ENCODE peak calls at places on chromosomes 7 and 10, in eight cellular contexts. One of them, this sample, is unnamed.

GRCh38 chr10:43815486-43815885 is 166.8 kb upstream of the ZNF32 start:
- DNase-seq in naive thymus-derived CD4-positive, alpha-beta T cell: no peak
- DNase-seq in mesendoderm: no peak
- DNase-seq in adrenal gland: no peak
- DNase-seq in dorsolateral prefrontal cortex: no peak
- DNase-seq in stomach: no peak
- DNase-seq in gastrocnemius medialis: no peak
- DNase-seq in pancreas: no peak
- DNase-seq in this sample: no peak

GRCh38 chr7:21966271-21966670 is 20.6 kb upstream of the CDCA7L start:
- DNase-seq in pancreas: no peak
- DNase-seq in gastrocnemius medialis: no peak
- DNase-seq in dorsolateral prefrontal cortex: no peak
- DNase-seq in stomach: no peak
- DNase-seq in naive thymus-derived CD4-positive, alpha-beta T cell: no peak
- DNase-seq in mesendoderm: no peak
- DNase-seq in adrenal gland: no peak
- DNase-seq in this sample: no peak

GRCh38 chr10:118595598-118596425 is at the start of gene PRLHR:
- DNase-seq in naive thymus-derived CD4-positive, alpha-beta T cell: no peak
- DNase-seq in dorsolateral prefrontal cortex: peak; percentile 17
- DNase-seq in mesendoderm: peak; percentile 86
- DNase-seq in adrenal gland: peak; percentile 58
- DNase-seq in pancreas: peak; percentile 87
- DNase-seq in stomach: no peak
- DNase-seq in gastrocnemius medialis: no peak
- DNase-seq in this sample: peak; percentile 42

GRCh38 chr10:3123571-3124411 is 48.8 kb downstream of the PITRM1 start:
- DNase-seq in pancreas: no peak
- DNase-seq in mesendoderm: no peak
- DNase-seq in stomach: no peak
- DNase-seq in naive thymus-derived CD4-positive, alpha-beta T cell: no peak
- DNase-seq in dorsolateral prefrontal cortex: no peak
- DNase-seq in adrenal gland: no peak
- DNase-seq in gastrocnemius medialis: no peak
- DNase-seq in this sample: no peak

GRCh38 chr7:127976056-127976455 is 55.2 kb downstream of the LRRC4 start:
- DNase-seq in naive thymus-derived CD4-positive, alpha-beta T cell: no peak
- DNase-seq in stomach: peak; percentile 75
- DNase-seq in pancreas: no peak
- DNase-seq in gastrocnemius medialis: no peak
- DNase-seq in dorsolateral prefrontal cortex: no peak
- DNase-seq in adrenal gland: no peak
- DNase-seq in mesendoderm: no peak
- DNase-seq in this sample: no peak

GRCh38 chr10:4775808-4776207 is 50.2 kb upstream of the AKR1E2 start:
- DNase-seq in gastrocnemius medialis: no peak
- DNase-seq in stomach: no peak
- DNase-seq in adrenal gland: no peak
- DNase-seq in dorsolateral prefrontal cortex: no peak
- DNase-seq in pancreas: no peak
- DNase-seq in naive thymus-derived CD4-positive, alpha-beta T cell: no peak
- DNase-seq in mesendoderm: no peak
- DNase-seq in this sample: no peak

GRCh38 chr7:98133181-98133580 is 26.5 kb downstream of the LMTK2 start:
- DNase-seq in adrenal gland: no peak
- DNase-seq in pancreas: no peak
- DNase-seq in dorsolateral prefrontal cortex: no peak
- DNase-seq in naive thymus-derived CD4-positive, alpha-beta T cell: no peak
- DNase-seq in mesendoderm: no peak
- DNase-seq in stomach: no peak
- DNase-seq in gastrocnemius medialis: no peak
- DNase-seq in this sample: no peak

GRCh38 chr7:150746931-150747330 is 9.7 kb downstream of the GIMAP5 start:
- DNase-seq in gastrocnemius medialis: no peak
- DNase-seq in stomach: no peak
- DNase-seq in adrenal gland: no peak
- DNase-seq in dorsolateral prefrontal cortex: no peak
- DNase-seq in pancreas: no peak
- DNase-seq in naive thymus-derived CD4-positive, alpha-beta T cell: no peak
- DNase-seq in mesendoderm: no peak
- DNase-seq in this sample: no peak

GRCh38 chr7:2417981-2418481 is 14.6 kb downstream of the CHST12 start:
- DNase-seq in naive thymus-derived CD4-positive, alpha-beta T cell: no peak
- DNase-seq in dorsolateral prefrontal cortex: no peak
- DNase-seq in gastrocnemius medialis: no peak
- DNase-seq in pancreas: no peak
- DNase-seq in stomach: no peak
- DNase-seq in mesendoderm: no peak
- DNase-seq in adrenal gland: no peak
- DNase-seq in this sample: no peak

GRCh38 chr7:92730808-92731207 is 105.6 kb downstream of the CDK6 start:
- DNase-seq in dorsolateral prefrontal cortex: no peak
- DNase-seq in adrenal gland: no peak
- DNase-seq in pancreas: no peak
- DNase-seq in naive thymus-derived CD4-positive, alpha-beta T cell: no peak
- DNase-seq in stomach: no peak
- DNase-seq in mesendoderm: no peak
- DNase-seq in gastrocnemius medialis: no peak
- DNase-seq in this sample: no peak

GRCh38 chr10:132183046-132183445 is 3.7 kb upstream of the DPYSL4 start:
- DNase-seq in naive thymus-derived CD4-positive, alpha-beta T cell: no peak
- DNase-seq in dorsolateral prefrontal cortex: no peak
- DNase-seq in stomach: peak; percentile 35
- DNase-seq in adrenal gland: no peak
- DNase-seq in mesendoderm: no peak
- DNase-seq in gastrocnemius medialis: no peak
- DNase-seq in pancreas: no peak
- DNase-seq in this sample: no peak

GRCh38 chr10:36119439-36119838 is 477.3 kb upstream of the FZD8 start:
- DNase-seq in naive thymus-derived CD4-positive, alpha-beta T cell: no peak
- DNase-seq in pancreas: no peak
- DNase-seq in dorsolateral prefrontal cortex: no peak
- DNase-seq in adrenal gland: no peak
- DNase-seq in stomach: no peak
- DNase-seq in mesendoderm: no peak
- DNase-seq in gastrocnemius medialis: no peak
- DNase-seq in this sample: peak; percentile 33

GRCh38 chr10:17504547-17505245 is 50.3 kb upstream of the ST8SIA6 start:
- DNase-seq in mesendoderm: peak; percentile 18
- DNase-seq in pancreas: no peak
- DNase-seq in gastrocnemius medialis: no peak
- DNase-seq in adrenal gland: no peak
- DNase-seq in stomach: no peak
- DNase-seq in naive thymus-derived CD4-positive, alpha-beta T cell: no peak
- DNase-seq in dorsolateral prefrontal cortex: no peak
- DNase-seq in this sample: no peak

GRCh38 chr7:107370816-107371215 is 99.0 kb upstream of the GPR22 start:
- DNase-seq in adrenal gland: no peak
- DNase-seq in mesendoderm: no peak
- DNase-seq in stomach: no peak
- DNase-seq in naive thymus-derived CD4-positive, alpha-beta T cell: no peak
- DNase-seq in dorsolateral prefrontal cortex: no peak
- DNase-seq in pancreas: no peak
- DNase-seq in gastrocnemius medialis: no peak
- DNase-seq in this sample: no peak

GRCh38 chr7:135405969-135406368 is 103.9 kb downstream of the CNOT4 start:
- DNase-seq in mesendoderm: no peak
- DNase-seq in pancreas: no peak
- DNase-seq in naive thymus-derived CD4-positive, alpha-beta T cell: no peak
- DNase-seq in stomach: no peak
- DNase-seq in dorsolateral prefrontal cortex: no peak
- DNase-seq in adrenal gland: no peak
- DNase-seq in gastrocnemius medialis: no peak
- DNase-seq in this sample: no peak

GRCh38 chr7:13258386-13258785 is 571.0 kb downstream of the ARL4A start:
- DNase-seq in adrenal gland: no peak
- DNase-seq in stomach: no peak
- DNase-seq in gastrocnemius medialis: no peak
- DNase-seq in dorsolateral prefrontal cortex: no peak
- DNase-seq in naive thymus-derived CD4-positive, alpha-beta T cell: no peak
- DNase-seq in pancreas: no peak
- DNase-seq in mesendoderm: no peak
- DNase-seq in this sample: no peak

GRCh38 chr7:36265720-36266119 is 112.7 kb downstream of the EEPD1 start:
- DNase-seq in naive thymus-derived CD4-positive, alpha-beta T cell: no peak
- DNase-seq in mesendoderm: no peak
- DNase-seq in pancreas: no peak
- DNase-seq in stomach: peak; percentile 40
- DNase-seq in dorsolateral prefrontal cortex: no peak
- DNase-seq in adrenal gland: no peak
- DNase-seq in gastrocnemius medialis: no peak
- DNase-seq in this sample: no peak

GRCh38 chr7:43850348-43851116 is 18.8 kb downstream of the MRPS24 start:
- DNase-seq in stomach: no peak
- DNase-seq in gastrocnemius medialis: no peak
- DNase-seq in adrenal gland: no peak
- DNase-seq in mesendoderm: no peak
- DNase-seq in naive thymus-derived CD4-positive, alpha-beta T cell: no peak
- DNase-seq in pancreas: no peak
- DNase-seq in dorsolateral prefrontal cortex: no peak
- DNase-seq in this sample: no peak

GRCh38 chr10:103933557-103934121 is 15.7 kb upstream of the STN1 start:
- DNase-seq in naive thymus-derived CD4-positive, alpha-beta T cell: no peak
- DNase-seq in stomach: peak; percentile 61
- DNase-seq in adrenal gland: peak; percentile 66
- DNase-seq in mesendoderm: no peak
- DNase-seq in pancreas: peak; percentile 63
- DNase-seq in gastrocnemius medialis: no peak
- DNase-seq in dorsolateral prefrontal cortex: peak; percentile 59
- DNase-seq in this sample: no peak

GRCh38 chr7:149624006-149624405 is 126.4 kb upstream of the ZNF746 start:
- DNase-seq in gastrocnemius medialis: no peak
- DNase-seq in stomach: peak; percentile 30
- DNase-seq in dorsolateral prefrontal cortex: peak; percentile 25
- DNase-seq in naive thymus-derived CD4-positive, alpha-beta T cell: no peak
- DNase-seq in adrenal gland: peak; percentile 39
- DNase-seq in pancreas: peak; percentile 58
- DNase-seq in mesendoderm: peak; percentile 26
- DNase-seq in this sample: peak; percentile 29

DNA sequence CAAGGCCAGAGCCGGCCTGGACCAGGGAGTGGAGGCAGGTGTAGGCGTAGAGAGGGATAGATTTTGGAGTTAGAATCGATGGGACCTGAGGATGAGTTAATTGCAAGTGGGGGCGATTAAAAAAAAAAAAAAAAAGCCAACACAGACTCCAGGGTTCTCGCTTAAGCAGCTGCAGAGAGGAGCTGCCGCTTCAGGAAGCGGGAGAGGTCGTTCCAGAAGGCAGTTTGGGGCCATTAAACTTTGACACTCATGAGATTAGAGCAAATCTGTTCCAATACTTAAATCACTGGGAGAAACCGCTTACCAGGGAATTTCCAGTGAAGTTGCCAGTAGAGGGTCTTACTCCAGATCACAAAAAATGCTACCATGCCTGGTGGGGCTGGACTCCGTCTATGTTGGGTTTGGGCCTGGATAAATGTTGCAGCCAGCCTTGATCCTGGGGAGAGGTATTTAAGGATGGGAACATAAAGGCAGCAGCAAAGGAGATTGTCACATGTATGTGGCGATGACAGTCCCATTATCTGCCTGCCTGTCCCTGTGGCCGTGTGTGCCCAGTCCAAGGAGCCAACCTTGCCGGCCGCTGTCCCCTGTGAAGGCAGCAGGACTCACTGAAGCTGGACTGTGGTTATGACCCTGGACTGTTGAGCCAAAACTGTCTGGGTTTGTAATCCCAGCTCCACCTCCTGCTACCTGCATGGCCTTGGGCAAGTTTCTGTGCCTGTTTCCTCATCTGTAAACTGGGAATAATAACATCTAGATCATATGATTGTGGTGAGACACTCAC is 23.9 kb upstream of the GRID1 start:
- DNase-seq in naive thymus-derived CD4-positive, alpha-beta T cell: no peak
- DNase-seq in stomach: no peak
- DNase-seq in pancreas: no peak
- DNase-seq in dorsolateral prefrontal cortex: no peak
- DNase-seq in gastrocnemius medialis: no peak
- DNase-seq in adrenal gland: no peak
- DNase-seq in mesendoderm: no peak
- DNase-seq in this sample: no peak
- H3K27me3 ChIP-seq in naive thymus-derived CD4-positive, alpha-beta T cell: no peaks in the 10 kb centered on the region
- H3K27me3 ChIP-seq in stomach: no peaks in the 10 kb centered on the region
- H3K27me3 ChIP-seq in pancreas: no peaks in the 10 kb centered on the region
- H3K27me3 ChIP-seq in dorsolateral prefrontal cortex: no peaks in the 10 kb centered on the region
- H3K27me3 ChIP-seq in gastrocnemius medialis: peaks cover 24% of the 10 kb centered on the region
- H3K27me3 ChIP-seq in adrenal gland: peaks cover 14% of the 10 kb centered on the region
- H3K27me3 ChIP-seq in mesendoderm: no peaks in the 10 kb centered on the region
- H3K27me3 ChIP-seq in this sample: no peaks in the 10 kb centered on the region

DNA sequence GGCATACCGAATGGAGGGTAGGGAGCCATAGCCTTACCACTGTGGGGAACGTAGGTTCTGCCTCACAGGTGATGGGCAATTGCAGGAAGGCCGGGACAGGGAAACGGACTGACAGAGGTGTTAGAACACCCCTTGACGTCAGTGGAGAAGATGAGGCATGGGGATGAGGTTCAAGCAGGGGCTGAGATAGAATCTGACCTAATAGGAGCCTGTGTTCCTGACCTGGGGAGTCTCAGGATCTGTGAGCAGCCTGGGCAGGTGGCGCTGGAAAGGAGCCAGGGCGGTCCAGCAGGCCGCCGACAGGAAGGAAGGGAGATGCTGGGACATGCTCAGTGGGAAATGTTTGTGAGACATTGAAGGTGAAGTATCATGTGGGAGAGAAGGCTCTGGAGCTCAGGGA is 109.4 kb downstream of the WDFY4 start:
- DNase-seq in dorsolateral prefrontal cortex: no peak
- DNase-seq in naive thymus-derived CD4-positive, alpha-beta T cell: no peak
- DNase-seq in gastrocnemius medialis: no peak
- DNase-seq in pancreas: no peak
- DNase-seq in mesendoderm: no peak
- DNase-seq in adrenal gland: no peak
- DNase-seq in stomach: no peak
- DNase-seq in this sample: no peak
- H3K27me3 ChIP-seq in dorsolateral prefrontal cortex: no peaks in the 10 kb centered on the region
- H3K27me3 ChIP-seq in naive thymus-derived CD4-positive, alpha-beta T cell: no peaks in the 10 kb centered on the region
- H3K27me3 ChIP-seq in gastrocnemius medialis: no peaks in the 10 kb centered on the region
- H3K27me3 ChIP-seq in pancreas: no peaks in the 10 kb centered on the region
- H3K27me3 ChIP-seq in mesendoderm: no peaks in the 10 kb centered on the region
- H3K27me3 ChIP-seq in adrenal gland: peaks cover 9% of the 10 kb centered on the region
- H3K27me3 ChIP-seq in stomach: no peaks in the 10 kb centered on the region
- H3K27me3 ChIP-seq in this sample: no peaks in the 10 kb centered on the region

DNA sequence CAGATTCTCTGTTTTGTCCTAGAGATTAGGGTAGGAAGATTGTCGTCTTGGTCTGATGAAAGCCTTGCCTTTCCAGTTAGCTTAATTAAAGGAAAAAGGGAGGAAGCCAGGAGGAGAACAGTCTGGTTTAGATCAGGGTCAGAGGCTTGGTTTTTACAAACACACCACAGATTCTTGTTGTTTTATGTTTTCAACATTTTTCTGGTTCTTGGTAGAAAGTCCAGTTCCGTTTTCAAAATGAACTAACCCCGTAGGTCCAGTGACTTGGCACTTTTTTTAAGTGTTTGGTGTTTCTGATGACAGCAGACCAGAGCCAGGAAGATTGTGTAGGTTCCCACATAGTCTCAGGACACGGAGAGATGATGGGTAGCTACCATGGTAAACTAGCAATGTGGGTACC is 167.1 kb upstream of the INHBA start:
- DNase-seq in mesendoderm: no peak
- DNase-seq in naive thymus-derived CD4-positive, alpha-beta T cell: no peak
- DNase-seq in pancreas: no peak
- DNase-seq in dorsolateral prefrontal cortex: no peak
- DNase-seq in gastrocnemius medialis: no peak
- DNase-seq in adrenal gland: no peak
- DNase-seq in stomach: no peak
- DNase-seq in this sample: no peak
- H3K27me3 ChIP-seq in mesendoderm: no peaks in the 10 kb centered on the region
- H3K27me3 ChIP-seq in naive thymus-derived CD4-positive, alpha-beta T cell: no peaks in the 10 kb centered on the region
- H3K27me3 ChIP-seq in pancreas: no peaks in the 10 kb centered on the region
- H3K27me3 ChIP-seq in dorsolateral prefrontal cortex: no peaks in the 10 kb centered on the region
- H3K27me3 ChIP-seq in gastrocnemius medialis: no peaks in the 10 kb centered on the region
- H3K27me3 ChIP-seq in adrenal gland: no peaks in the 10 kb centered on the region
- H3K27me3 ChIP-seq in stomach: no peaks in the 10 kb centered on the region
- H3K27me3 ChIP-seq in this sample: no peaks in the 10 kb centered on the region

GRCh38 chr7:32178731-32179366 is 108.6 kb upstream of the PDE1C start:
- DNase-seq in dorsolateral prefrontal cortex: no peak
- DNase-seq in gastrocnemius medialis: no peak
- DNase-seq in pancreas: no peak
- DNase-seq in mesendoderm: no peak
- DNase-seq in naive thymus-derived CD4-positive, alpha-beta T cell: no peak
- DNase-seq in stomach: no peak
- DNase-seq in adrenal gland: no peak
- DNase-seq in this sample: peak; percentile 39
- H3K27me3 ChIP-seq in dorsolateral prefrontal cortex: no peaks in the 10 kb centered on the region
- H3K27me3 ChIP-seq in gastrocnemius medialis: no peaks in the 10 kb centered on the region
- H3K27me3 ChIP-seq in pancreas: no peaks in the 10 kb centered on the region
- H3K27me3 ChIP-seq in mesendoderm: no peaks in the 10 kb centered on the region
- H3K27me3 ChIP-seq in naive thymus-derived CD4-positive, alpha-beta T cell: no peaks in the 10 kb centered on the region
- H3K27me3 ChIP-seq in stomach: no peaks in the 10 kb centered on the region
- H3K27me3 ChIP-seq in adrenal gland: no peaks in the 10 kb centered on the region
- H3K27me3 ChIP-seq in this sample: no peaks in the 10 kb centered on the region